ENCODE peak calls at places on chromosome 6, in seven cellular contexts. One of them, this sample, is unnamed. For H3K9me3, the result is how much of the 10 kb centered on the place peaks cover.

GRCh38 chr6:49409951-49410542 is 53.0 kb downstream of the MMUT start:
- DNase-seq in sigmoid colon: peak
- DNase-seq in fibroblast of lung: peak
- DNase-seq in stomach: peak
- DNase-seq in GM12878: peak
- DNase-seq in T-helper 17 cell: peak
- DNase-seq in neural progenitor cell: peak
- DNase-seq in this sample: peak

GRCh38 chr6:130643361-130643760 is 183.8 kb upstream of the SMLR1 start:
- DNase-seq in sigmoid colon: no peak
- DNase-seq in fibroblast of lung: no peak
- DNase-seq in stomach: no peak
- DNase-seq in GM12878: no peak
- DNase-seq in T-helper 17 cell: no peak
- DNase-seq in neural progenitor cell: no peak
- DNase-seq in this sample: no peak

GRCh38 chr6:148021715-148022114 is 320.9 kb upstream of the SASH1 start:
- DNase-seq in sigmoid colon: no peak
- DNase-seq in fibroblast of lung: no peak
- DNase-seq in stomach: no peak
- DNase-seq in GM12878: no peak
- DNase-seq in T-helper 17 cell: no peak
- DNase-seq in neural progenitor cell: no peak
- DNase-seq in this sample: no peak

GRCh38 chr6:35497571-35498406 is 910 bp upstream of the TEAD3 start:
- DNase-seq in sigmoid colon: peak
- DNase-seq in fibroblast of lung: peak
- DNase-seq in stomach: peak
- DNase-seq in GM12878: no peak
- DNase-seq in T-helper 17 cell: no peak
- DNase-seq in neural progenitor cell: peak
- DNase-seq in this sample: peak

GRCh38 chr6:19472850-19473249 is 364.3 kb upstream of the ID4 start:
- DNase-seq in sigmoid colon: no peak
- DNase-seq in fibroblast of lung: no peak
- DNase-seq in stomach: no peak
- DNase-seq in GM12878: no peak
- DNase-seq in T-helper 17 cell: no peak
- DNase-seq in neural progenitor cell: peak
- DNase-seq in this sample: no peak

GRCh38 chr6:143027058-143027457 is 33.6 kb upstream of the AIG1 start:
- DNase-seq in sigmoid colon: no peak
- DNase-seq in fibroblast of lung: peak
- DNase-seq in stomach: peak
- DNase-seq in GM12878: no peak
- DNase-seq in T-helper 17 cell: peak
- DNase-seq in neural progenitor cell: peak
- DNase-seq in this sample: peak

GRCh38 chr6:63798378-63798777 is 162.8 kb downstream of the PHF3 start:
- DNase-seq in sigmoid colon: no peak
- DNase-seq in fibroblast of lung: no peak
- DNase-seq in stomach: no peak
- DNase-seq in GM12878: no peak
- DNase-seq in T-helper 17 cell: no peak
- DNase-seq in neural progenitor cell: no peak
- DNase-seq in this sample: no peak

GRCh38 chr6:91097316-91097878 is 510.5 kb upstream of the MAP3K7 start:
- DNase-seq in sigmoid colon: peak
- DNase-seq in fibroblast of lung: peak
- DNase-seq in stomach: no peak
- DNase-seq in GM12878: no peak
- DNase-seq in T-helper 17 cell: no peak
- DNase-seq in neural progenitor cell: no peak
- DNase-seq in this sample: no peak

GRCh38 chr6:108235121-108235520 is 25.7 kb downstream of the SNX3 start:
- DNase-seq in sigmoid colon: no peak
- DNase-seq in fibroblast of lung: no peak
- DNase-seq in stomach: no peak
- DNase-seq in GM12878: no peak
- DNase-seq in T-helper 17 cell: no peak
- DNase-seq in neural progenitor cell: no peak
- DNase-seq in this sample: no peak

GRCh38 chr6:10687582-10687981 is 6.8 kb downstream of the C6orf52 start:
- DNase-seq in sigmoid colon: no peak
- DNase-seq in fibroblast of lung: no peak
- DNase-seq in stomach: no peak
- DNase-seq in GM12878: no peak
- DNase-seq in T-helper 17 cell: no peak
- DNase-seq in neural progenitor cell: no peak
- DNase-seq in this sample: no peak

GRCh38 chr6:17525637-17526036 is 74.5 kb upstream of the FAM8A1 start:
- DNase-seq in sigmoid colon: no peak
- DNase-seq in fibroblast of lung: peak
- DNase-seq in stomach: no peak
- DNase-seq in GM12878: no peak
- DNase-seq in T-helper 17 cell: no peak
- DNase-seq in neural progenitor cell: no peak
- DNase-seq in this sample: no peak

GRCh38 chr6:83114164-83114563 is 46.7 kb downstream of the DOP1A start:
- DNase-seq in sigmoid colon: no peak
- DNase-seq in fibroblast of lung: peak
- DNase-seq in stomach: no peak
- DNase-seq in GM12878: no peak
- DNase-seq in T-helper 17 cell: no peak
- DNase-seq in neural progenitor cell: no peak
- DNase-seq in this sample: no peak

GRCh38 chr6:3159805-3160781 is 2.7 kb upstream of the TUBB2A start:
- DNase-seq in sigmoid colon: peak
- DNase-seq in fibroblast of lung: no peak
- DNase-seq in stomach: peak
- DNase-seq in GM12878: no peak
- DNase-seq in T-helper 17 cell: peak
- DNase-seq in neural progenitor cell: peak
- DNase-seq in this sample: no peak

GRCh38 chr6:84772428-84773132 is 8.2 kb upstream of the TBX18 start:
- DNase-seq in sigmoid colon: no peak
- DNase-seq in fibroblast of lung: no peak
- DNase-seq in stomach: no peak
- DNase-seq in GM12878: no peak
- DNase-seq in T-helper 17 cell: no peak
- DNase-seq in neural progenitor cell: peak
- DNase-seq in this sample: no peak

GRCh38 chr6:151436814-151437213 is 15.1 kb downstream of the RMND1 start:
- DNase-seq in sigmoid colon: no peak
- DNase-seq in fibroblast of lung: peak
- DNase-seq in stomach: no peak
- DNase-seq in GM12878: no peak
- DNase-seq in T-helper 17 cell: no peak
- DNase-seq in neural progenitor cell: no peak
- DNase-seq in this sample: no peak

GRCh38 chr6:117740605-117741004 is 65.3 kb downstream of the NUS1 start:
- DNase-seq in sigmoid colon: no peak
- DNase-seq in fibroblast of lung: no peak
- DNase-seq in stomach: no peak
- DNase-seq in GM12878: no peak
- DNase-seq in T-helper 17 cell: no peak
- DNase-seq in neural progenitor cell: no peak
- DNase-seq in this sample: no peak

GRCh38 chr6:35731736-35732532 is 4.9 kb upstream of the ARMC12 start:
- DNase-seq in sigmoid colon: peak
- DNase-seq in fibroblast of lung: peak
- DNase-seq in stomach: peak
- DNase-seq in GM12878: peak
- DNase-seq in T-helper 17 cell: peak
- DNase-seq in neural progenitor cell: peak
- DNase-seq in this sample: peak

GRCh38 chr6:89034586-89035251 is 45.8 kb upstream of the PNRC1 start:
- DNase-seq in sigmoid colon: peak
- DNase-seq in fibroblast of lung: peak
- DNase-seq in stomach: no peak
- DNase-seq in GM12878: no peak
- DNase-seq in T-helper 17 cell: no peak
- DNase-seq in neural progenitor cell: peak
- DNase-seq in this sample: no peak

GRCh38 chr6:4055420-4056041 is 23.4 kb downstream of the FAM217A start:
- DNase-seq in sigmoid colon: no peak
- DNase-seq in fibroblast of lung: peak
- DNase-seq in stomach: peak
- DNase-seq in GM12878: no peak
- DNase-seq in T-helper 17 cell: no peak
- DNase-seq in neural progenitor cell: no peak
- DNase-seq in this sample: peak

GRCh38 chr6:41469156-41469950 is 76.8 kb upstream of the FOXP4 start:
- DNase-seq in sigmoid colon: no peak
- DNase-seq in fibroblast of lung: no peak
- DNase-seq in stomach: no peak
- DNase-seq in GM12878: no peak
- DNase-seq in T-helper 17 cell: no peak
- DNase-seq in neural progenitor cell: peak
- DNase-seq in this sample: no peak

DNA sequence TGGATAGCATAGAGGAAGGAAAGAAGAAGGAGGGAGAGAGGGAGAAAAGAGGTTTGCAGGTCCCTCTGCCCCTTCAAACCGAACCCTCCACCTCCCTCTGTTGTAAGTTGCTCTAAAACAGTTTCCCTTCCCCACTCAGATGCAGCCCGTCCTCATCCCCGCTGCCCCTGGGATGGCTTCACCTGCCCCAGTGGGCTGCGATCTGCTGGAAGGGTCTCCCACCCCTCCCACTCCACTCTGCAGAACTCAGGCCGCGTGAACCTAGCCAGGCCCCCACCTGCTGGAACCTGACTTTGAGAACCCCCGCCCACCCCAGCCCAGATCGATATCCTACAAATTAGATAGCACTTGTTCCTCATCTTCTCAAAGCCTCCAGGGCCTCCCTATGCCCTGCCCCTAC is 190.8 kb downstream of the DLL1 start:
- DNase-seq in sigmoid colon: peak
- DNase-seq in fibroblast of lung: no peak
- DNase-seq in stomach: peak
- DNase-seq in GM12878: no peak
- DNase-seq in T-helper 17 cell: no peak
- DNase-seq in neural progenitor cell: no peak
- DNase-seq in this sample: no peak
- H3K9me3 ChIP-seq in sigmoid colon: under half
- H3K9me3 ChIP-seq in fibroblast of lung: under half
- H3K9me3 ChIP-seq in stomach: under half
- H3K9me3 ChIP-seq in GM12878: under half
- H3K9me3 ChIP-seq in T-helper 17 cell: under half
- H3K9me3 ChIP-seq in neural progenitor cell: under half
- H3K9me3 ChIP-seq in this sample: under half

GRCh38 chr6:24673625-24674024 is 6.7 kb downstream of the ACOT13 start:
- DNase-seq in sigmoid colon: no peak
- DNase-seq in fibroblast of lung: no peak
- DNase-seq in stomach: no peak
- DNase-seq in GM12878: no peak
- DNase-seq in T-helper 17 cell: no peak
- DNase-seq in neural progenitor cell: peak
- DNase-seq in this sample: no peak

GRCh38 chr6:24667378-24667803 is 514 bp downstream of the ACOT13 start:
- DNase-seq in sigmoid colon: no peak
- DNase-seq in fibroblast of lung: no peak
- DNase-seq in stomach: no peak
- DNase-seq in GM12878: no peak
- DNase-seq in T-helper 17 cell: no peak
- DNase-seq in neural progenitor cell: no peak
- DNase-seq in this sample: no peak

GRCh38 chr6:24668997-24669361 is 2.1 kb downstream of the ACOT13 start:
- DNase-seq in sigmoid colon: no peak
- DNase-seq in fibroblast of lung: no peak
- DNase-seq in stomach: no peak
- DNase-seq in GM12878: no peak
- DNase-seq in T-helper 17 cell: no peak
- DNase-seq in neural progenitor cell: no peak
- DNase-seq in this sample: no peak

GRCh38 chr6:24666616-24667377 is at the start of the genes ACOT13 and TDP2:
- DNase-seq in sigmoid colon: peak
- DNase-seq in fibroblast of lung: peak
- DNase-seq in stomach: peak
- DNase-seq in GM12878: peak
- DNase-seq in T-helper 17 cell: peak
- DNase-seq in neural progenitor cell: peak
- DNase-seq in this sample: peak

GRCh38 chr6:24672573-24673182 is 5.8 kb downstream of the ACOT13 start:
- DNase-seq in sigmoid colon: no peak
- DNase-seq in fibroblast of lung: no peak
- DNase-seq in stomach: no peak
- DNase-seq in GM12878: no peak
- DNase-seq in T-helper 17 cell: no peak
- DNase-seq in neural progenitor cell: no peak
- DNase-seq in this sample: no peak
- H3K9me3 ChIP-seq in sigmoid colon: under half
- H3K9me3 ChIP-seq in fibroblast of lung: under half
- H3K9me3 ChIP-seq in stomach: under half
- H3K9me3 ChIP-seq in GM12878: under half
- H3K9me3 ChIP-seq in T-helper 17 cell: under half
- H3K9me3 ChIP-seq in neural progenitor cell: under half
- H3K9me3 ChIP-seq in this sample: under half

DNA sequence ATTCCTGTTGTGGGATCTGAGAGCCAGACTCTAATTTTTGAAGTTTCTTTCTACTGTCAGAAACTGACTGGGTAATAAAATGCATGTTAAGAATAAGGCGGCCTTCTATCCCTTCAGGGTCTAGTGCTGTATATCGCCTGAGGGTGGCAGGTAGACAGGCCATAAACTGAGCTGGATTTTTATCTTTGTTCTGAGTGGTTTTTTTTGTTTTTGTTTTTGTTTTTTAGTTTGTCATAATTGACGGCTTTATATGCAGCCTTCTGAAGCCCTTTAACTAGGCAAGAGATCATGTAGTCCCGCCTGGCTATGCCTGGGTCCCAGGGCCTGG is 747.7 kb upstream of the ADGRB3 start:
- DNase-seq in sigmoid colon: no peak
- DNase-seq in fibroblast of lung: no peak
- DNase-seq in stomach: no peak
- DNase-seq in GM12878: no peak
- DNase-seq in T-helper 17 cell: no peak
- DNase-seq in neural progenitor cell: no peak
- DNase-seq in this sample: no peak
- H3K9me3 ChIP-seq in sigmoid colon: under half
- H3K9me3 ChIP-seq in fibroblast of lung: under half
- H3K9me3 ChIP-seq in stomach: under half
- H3K9me3 ChIP-seq in GM12878: under half
- H3K9me3 ChIP-seq in T-helper 17 cell: under half
- H3K9me3 ChIP-seq in neural progenitor cell: under half
- H3K9me3 ChIP-seq in this sample: under half

DNA sequence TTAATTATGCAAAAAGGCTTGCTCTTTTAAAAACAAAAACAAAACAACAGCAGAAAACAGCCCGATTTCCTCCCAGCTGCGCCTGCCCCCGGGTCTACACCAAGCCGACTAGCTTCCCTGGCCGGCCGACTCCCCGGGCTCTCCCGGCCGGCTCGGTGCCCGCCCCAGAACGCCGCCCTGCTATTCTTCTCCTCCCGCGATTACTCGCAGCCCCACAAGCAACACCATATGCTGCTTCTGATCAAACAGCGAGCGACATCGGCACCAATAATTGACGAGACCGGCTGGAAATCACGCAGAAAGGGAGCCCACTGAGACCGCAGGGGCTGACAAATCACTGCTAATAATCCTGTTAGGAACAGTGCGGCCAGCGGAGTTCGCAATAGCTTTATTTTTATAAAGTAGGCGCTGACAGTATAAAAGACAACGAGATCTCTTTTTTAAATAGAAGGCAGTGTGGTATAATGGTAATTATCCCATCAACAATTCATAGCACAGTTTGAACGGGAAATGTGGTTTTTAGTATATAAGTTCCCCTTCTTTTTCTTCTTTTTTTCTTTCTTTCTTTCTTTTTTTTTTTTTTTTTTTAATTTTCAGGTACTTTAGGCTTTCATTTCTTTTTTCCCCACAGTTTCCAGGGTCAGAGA is 3.3 kb downstream of the SIM1 start:
- DNase-seq in sigmoid colon: no peak
- DNase-seq in fibroblast of lung: no peak
- DNase-seq in stomach: no peak
- DNase-seq in GM12878: no peak
- DNase-seq in T-helper 17 cell: no peak
- DNase-seq in neural progenitor cell: peak
- DNase-seq in this sample: peak
- H3K9me3 ChIP-seq in sigmoid colon: under half
- H3K9me3 ChIP-seq in fibroblast of lung: under half
- H3K9me3 ChIP-seq in stomach: under half
- H3K9me3 ChIP-seq in GM12878: under half
- H3K9me3 ChIP-seq in T-helper 17 cell: under half
- H3K9me3 ChIP-seq in neural progenitor cell: under half
- H3K9me3 ChIP-seq in this sample: under half